ENCODE peak calls at places on chromosome 16, in five cellular contexts. One of them, this sample, is unnamed.

GRCh38 chr16:4298761-4299522 is 16.9 kb upstream of the GLIS2 start:
- DNase-seq in H1: peak; percentile 66
- DNase-seq in K562: peak; percentile 66
- DNase-seq in HepG2: no peak
- DNase-seq in GM12878: no peak
- DNase-seq in this sample: peak; percentile 76

GRCh38 chr16:86740817-86741799 is 162.8 kb downstream of the FOXL1 start:
- DNase-seq in H1: no peak
- DNase-seq in K562: no peak
- DNase-seq in HepG2: peak; percentile 29
- DNase-seq in GM12878: no peak
- DNase-seq in this sample: no peak

GRCh38 chr16:85395913-85396878 is 216.9 kb upstream of the GSE1 start:
- DNase-seq in H1: peak; percentile 52
- DNase-seq in K562: no peak
- DNase-seq in HepG2: no peak
- DNase-seq in GM12878: no peak
- DNase-seq in this sample: peak; percentile 31

GRCh38 chr16:8571061-8571596 is 19.2 kb downstream of the TMEM114 start:
- DNase-seq in H1: no peak
- DNase-seq in K562: no peak
- DNase-seq in HepG2: peak; percentile 94
- DNase-seq in GM12878: no peak
- DNase-seq in this sample: no peak

GRCh38 chr16:48526058-48526957 is 83.7 kb downstream of the N4BP1 start:
- DNase-seq in H1: no peak
- DNase-seq in K562: peak; percentile 28
- DNase-seq in HepG2: peak; percentile 85
- DNase-seq in GM12878: peak; percentile 40
- DNase-seq in this sample: peak; percentile 72

GRCh38 chr16:24046442-24046841 is 209.7 kb upstream of the CACNG3 start:
- DNase-seq in H1: peak; percentile 54
- DNase-seq in K562: no peak
- DNase-seq in HepG2: no peak
- DNase-seq in GM12878: no peak
- DNase-seq in this sample: peak; percentile 51

GRCh38 chr16:49460786-49461470 is 87.3 kb downstream of the C16orf78 start:
- DNase-seq in H1: peak; percentile 22
- DNase-seq in K562: no peak
- DNase-seq in HepG2: no peak
- DNase-seq in GM12878: no peak
- DNase-seq in this sample: no peak

GRCh38 chr16:23785842-23786241 is 31.0 kb downstream of the CHP2 start:
- DNase-seq in H1: no peak
- DNase-seq in K562: no peak
- DNase-seq in HepG2: no peak
- DNase-seq in GM12878: no peak
- DNase-seq in this sample: no peak

GRCh38 chr16:530111-530817 is 2.8 kb downstream of the CAPN15 start:
- DNase-seq in H1: no peak
- DNase-seq in K562: no peak
- DNase-seq in HepG2: no peak
- DNase-seq in GM12878: no peak
- DNase-seq in this sample: no peak

GRCh38 chr16:684961-685696 is 995 bp upstream of the JMJD8 start:
- DNase-seq in H1: no peak
- DNase-seq in K562: no peak
- DNase-seq in HepG2: no peak
- DNase-seq in GM12878: no peak
- DNase-seq in this sample: no peak

GRCh38 chr16:47695746-47696145 is 234.6 kb downstream of the PHKB start:
- DNase-seq in H1: no peak
- DNase-seq in K562: no peak
- DNase-seq in HepG2: no peak
- DNase-seq in GM12878: no peak
- DNase-seq in this sample: no peak

GRCh38 chr16:27286446-27286845 is 17.9 kb upstream of the NSMCE1 start:
- DNase-seq in H1: no peak
- DNase-seq in K562: no peak
- DNase-seq in HepG2: peak; percentile 64
- DNase-seq in GM12878: no peak
- DNase-seq in this sample: no peak

GRCh38 chr16:6916946-6917345 is 415.7 kb upstream of the RBFOX1 start:
- DNase-seq in H1: no peak
- DNase-seq in K562: no peak
- DNase-seq in HepG2: no peak
- DNase-seq in GM12878: no peak
- DNase-seq in this sample: no peak

GRCh38 chr16:84973776-84974523 is 37.4 kb downstream of the ZDHHC7 start:
- DNase-seq in H1: no peak
- DNase-seq in K562: no peak
- DNase-seq in HepG2: no peak
- DNase-seq in GM12878: no peak
- DNase-seq in this sample: no peak

GRCh38 chr16:24950275-24950674 is 64.9 kb downstream of the ARHGAP17 start:
- DNase-seq in H1: no peak
- DNase-seq in K562: no peak
- DNase-seq in HepG2: no peak
- DNase-seq in GM12878: no peak
- DNase-seq in this sample: no peak

GRCh38 chr16:74309789-74310781 is 13.5 kb downstream of the PSMD7 start:
- DNase-seq in H1: no peak
- DNase-seq in K562: peak; percentile 48
- DNase-seq in HepG2: peak; percentile 62
- DNase-seq in GM12878: no peak
- DNase-seq in this sample: no peak

GRCh38 chr16:75909746-75910145 is 183.5 kb upstream of the CPHXL start:
- DNase-seq in H1: no peak
- DNase-seq in K562: no peak
- DNase-seq in HepG2: no peak
- DNase-seq in GM12878: no peak
- DNase-seq in this sample: no peak

GRCh38 chr16:11665071-11665491 is 3.2 kb upstream of the SNN start:
- DNase-seq in H1: peak; percentile 68
- DNase-seq in K562: no peak
- DNase-seq in HepG2: no peak
- DNase-seq in GM12878: no peak
- DNase-seq in this sample: peak; percentile 55

GRCh38 chr16:75099738-75100615 is 16.6 kb downstream of the LDHD start:
- DNase-seq in H1: no peak
- DNase-seq in K562: no peak
- DNase-seq in HepG2: no peak
- DNase-seq in GM12878: no peak
- DNase-seq in this sample: no peak

GRCh38 chr16:24070851-24071250 is 185.3 kb upstream of the CACNG3 start:
- DNase-seq in H1: peak; percentile 60
- DNase-seq in K562: peak; percentile 83
- DNase-seq in HepG2: peak; percentile 29
- DNase-seq in GM12878: peak; percentile 9
- DNase-seq in this sample: peak; percentile 70

GRCh38 chr16:9125658-9126492 is 34.4 kb downstream of the HAPSTR1 start:
- DNase-seq in H1: peak; percentile 41
- DNase-seq in K562: no peak
- DNase-seq in HepG2: no peak
- DNase-seq in GM12878: no peak
- DNase-seq in this sample: no peak

GRCh38 chr16:79272141-79272577 is 328.4 kb downstream of the MAF start:
- DNase-seq in H1: no peak
- DNase-seq in K562: no peak
- DNase-seq in HepG2: no peak
- DNase-seq in GM12878: no peak
- DNase-seq in this sample: no peak

GRCh38 chr16:62543516-62543915 is 507.3 kb upstream of the CDH8 start:
- DNase-seq in H1: no peak
- DNase-seq in K562: no peak
- DNase-seq in HepG2: no peak
- DNase-seq in GM12878: no peak
- DNase-seq in this sample: no peak

GRCh38 chr16:25586826-25587225 is 104.9 kb upstream of the HS3ST4 start:
- DNase-seq in H1: no peak
- DNase-seq in K562: no peak
- DNase-seq in HepG2: no peak
- DNase-seq in GM12878: no peak
- DNase-seq in this sample: no peak

GRCh38 chr16:12145918-12146317 is 169.4 kb downstream of the SNX29 start:
- DNase-seq in H1: no peak
- DNase-seq in K562: no peak
- DNase-seq in HepG2: no peak
- DNase-seq in GM12878: no peak
- DNase-seq in this sample: no peak

GRCh38 chr16:50812046-50812445 is 70.2 kb downstream of the CYLD start:
- DNase-seq in H1: no peak
- DNase-seq in K562: no peak
- DNase-seq in HepG2: no peak
- DNase-seq in GM12878: no peak
- DNase-seq in this sample: no peak

GRCh38 chr16:20300312-20301097 is 26.8 kb downstream of the GP2 start:
- DNase-seq in H1: peak; percentile 72
- DNase-seq in K562: peak; percentile 68
- DNase-seq in HepG2: peak; percentile 71
- DNase-seq in GM12878: peak; percentile 46
- DNase-seq in this sample: peak; percentile 64

GRCh38 chr16:53224932-53225533 is 170.2 kb downstream of the CHD9 start:
- DNase-seq in H1: no peak
- DNase-seq in K562: peak; percentile 69
- DNase-seq in HepG2: no peak
- DNase-seq in GM12878: no peak
- DNase-seq in this sample: no peak

GRCh38 chr16:87724490-87725291 is 41.1 kb downstream of the KLHDC4 start:
- DNase-seq in H1: no peak
- DNase-seq in K562: no peak
- DNase-seq in HepG2: no peak
- DNase-seq in GM12878: peak; percentile 25
- DNase-seq in this sample: no peak

DNA sequence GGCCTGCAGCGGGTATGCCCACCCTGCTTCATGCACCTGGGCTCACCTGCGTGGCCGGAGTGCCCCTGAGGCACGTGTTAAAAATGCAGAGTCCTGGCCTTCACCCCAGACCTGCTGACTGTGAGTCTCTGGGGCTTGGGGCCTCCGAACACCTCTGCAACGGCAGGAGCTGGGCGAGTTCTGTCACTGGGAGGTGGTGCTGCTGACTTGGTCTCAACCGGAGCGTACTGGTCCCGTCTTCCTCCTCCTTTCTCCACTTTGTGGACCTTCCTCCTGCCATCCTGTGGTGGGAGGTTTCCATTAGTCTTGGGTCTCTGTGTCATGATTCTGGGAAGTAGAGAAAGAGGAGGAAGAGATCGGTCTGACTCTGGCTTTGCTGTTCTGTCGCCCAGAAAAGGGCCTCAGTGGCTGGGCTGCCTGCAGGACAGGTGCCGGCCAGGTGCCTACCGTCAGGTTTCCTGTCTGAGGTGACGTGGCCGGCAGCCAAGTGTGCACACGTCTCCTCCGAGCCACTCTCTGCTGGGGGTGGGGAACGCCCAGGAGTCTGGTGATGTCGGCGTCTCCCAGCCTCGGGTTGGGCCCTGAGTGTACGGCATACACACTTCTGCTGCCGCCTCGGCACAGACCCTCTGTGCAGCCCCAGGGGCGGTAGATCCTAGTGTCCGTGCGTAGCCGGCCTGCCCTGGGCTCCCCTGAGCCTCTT is 6.9 kb downstream of the TSC2 start:
- DNase-seq in H1: no peak
- DNase-seq in K562: no peak
- DNase-seq in HepG2: no peak
- DNase-seq in GM12878: no peak
- DNase-seq in this sample: no peak
- TF ChIP-seq ATF2 in H1: no peak
- TF ChIP-seq ATF2 in K562: no peak
- TF ChIP-seq ATF2 in HepG2: no peak
- TF ChIP-seq ATF2 in GM12878: no peak
- TF ChIP-seq ATF2 in this sample: no peak

GRCh38 chr16:67327774-67328173 is 1.2 kb downstream of the LRRC36 start:
- DNase-seq in H1: no peak
- DNase-seq in K562: no peak
- DNase-seq in HepG2: no peak
- DNase-seq in GM12878: no peak
- DNase-seq in this sample: no peak

GRCh38 chr16:67329901-67330300 is 3.3 kb downstream of the LRRC36 start:
- DNase-seq in H1: no peak
- DNase-seq in K562: no peak
- DNase-seq in HepG2: no peak
- DNase-seq in GM12878: no peak
- DNase-seq in this sample: no peak

GRCh38 chr16:67326115-67326471 is 448 bp downstream of the KCTD19 start:
- DNase-seq in H1: no peak
- DNase-seq in K562: no peak
- DNase-seq in HepG2: no peak
- DNase-seq in GM12878: no peak
- DNase-seq in this sample: no peak

GRCh38 chr16:67326472-67327309 is at the start of the genes KCTD19 and LRRC36:
- DNase-seq in H1: peak; percentile 100
- DNase-seq in K562: peak; percentile 89
- DNase-seq in HepG2: peak; percentile 70
- DNase-seq in GM12878: no peak
- DNase-seq in this sample: peak; percentile 98
- TF ChIP-seq CTCF in H1: peak; percentile 90
- TF ChIP-seq CTCF in K562: peak; percentile 75
- TF ChIP-seq CTCF in HepG2: peak; percentile 91
- TF ChIP-seq CTCF in GM12878: peak; percentile 51
- TF ChIP-seq CTCF in this sample: peak; percentile 49

GRCh38 chr16:17305694-17306093 is 165.1 kb downstream of the XYLT1 start:
- DNase-seq in H1: no peak
- DNase-seq in K562: no peak
- DNase-seq in HepG2: no peak
- DNase-seq in GM12878: peak; percentile 48
- DNase-seq in this sample: no peak

GRCh38 chr16:17302620-17303019 is 168.1 kb downstream of the XYLT1 start:
- DNase-seq in H1: no peak
- DNase-seq in K562: no peak
- DNase-seq in HepG2: no peak
- DNase-seq in GM12878: no peak
- DNase-seq in this sample: no peak

GRCh38 chr16:17304814-17305169 is 166.0 kb downstream of the XYLT1 start:
- DNase-seq in H1: no peak
- DNase-seq in K562: no peak
- DNase-seq in HepG2: no peak
- DNase-seq in GM12878: no peak
- DNase-seq in this sample: no peak

GRCh38 chr16:17303101-17303500 is 167.7 kb downstream of the XYLT1 start:
- DNase-seq in H1: no peak
- DNase-seq in K562: no peak
- DNase-seq in HepG2: no peak
- DNase-seq in GM12878: no peak
- DNase-seq in this sample: no peak

GRCh38 chr16:17304124-17304813 is 166.5 kb downstream of the XYLT1 start:
- DNase-seq in H1: no peak
- DNase-seq in K562: no peak
- DNase-seq in HepG2: no peak
- DNase-seq in GM12878: no peak
- DNase-seq in this sample: no peak
- TF ChIP-seq USF2 in H1: no peak
- TF ChIP-seq USF2 in K562: no peak
- TF ChIP-seq USF2 in HepG2: no peak
- TF ChIP-seq USF2 in GM12878: no peak
- TF ChIP-seq USF2 in this sample: no peak

GRCh38 chr16:54361813-54362212 is 75.2 kb upstream of the IRX3 start:
- DNase-seq in H1: no peak
- DNase-seq in K562: no peak
- DNase-seq in HepG2: no peak
- DNase-seq in GM12878: no peak
- DNase-seq in this sample: no peak
- TF ChIP-seq ATF2 in H1: no peak
- TF ChIP-seq ATF2 in K562: no peak
- TF ChIP-seq ATF2 in HepG2: no peak
- TF ChIP-seq ATF2 in GM12878: no peak
- TF ChIP-seq ATF2 in this sample: no peak

GRCh38 chr16:31382485-31383161 is 10.5 kb upstream of the ITGAD start:
- DNase-seq in H1: peak; percentile 88
- DNase-seq in K562: peak; percentile 82
- DNase-seq in HepG2: peak; percentile 42
- DNase-seq in GM12878: no peak
- DNase-seq in this sample: peak; percentile 83
- TF ChIP-seq CTCF in H1: peak; percentile 96
- TF ChIP-seq CTCF in K562: peak; percentile 82
- TF ChIP-seq CTCF in HepG2: peak; percentile 90
- TF ChIP-seq CTCF in GM12878: peak; percentile 87
- TF ChIP-seq CTCF in this sample: peak; percentile 62